ENCODE peak calls at places on chromosomes 1 and 21, in nine cellular contexts. Z is fibroblast of mammary gland, E is dorsolateral prefrontal cortex, V is nephron progenitor cell, T is astrocyte of the spinal cord, K is AG04450, I is heart right ventricle, Y is adrenal gland, H is RWPE1. Q is an unnamed sample.

GRCh38 chr21:36321325-36322082 is 1.5 kb downstream of the MORC3 start:
- DNase-seq in Z (peak; percentile 26), E (peak; percentile 39), V (peak; percentile 8), T (peak; percentile 31), K (no peak), I (peak; percentile 10), Y (no peak), H (no peak), Q (no peak)

GRCh38 chr1:215744419-215744818 is 177.3 kb downstream of the KCTD3 start:
- DNase-seq in Z (no peak), E (no peak), V (no peak), T (peak; percentile 5), K (no peak), I (no peak), Y (no peak), H (no peak), Q (no peak)

GRCh38 chr21:45577806-45578801 is 35.9 kb upstream of the SLC19A1 start:
- DNase-seq in Z (no peak), E (no peak), V (no peak), T (no peak), K (no peak), I (no peak), Y (no peak), H (no peak), Q (peak; percentile 72)

GRCh38 chr1:180609643-180610555 is 21.9 kb upstream of the XPR1 start:
- DNase-seq in Z (peak; percentile 55), E (no peak), V (no peak), T (no peak), K (no peak), I (no peak), Y (no peak), H (no peak), Q (no peak)

GRCh38 chr1:161981735-161982525 is 41.7 kb downstream of the OLFML2B start:
- DNase-seq in Z (no peak), E (no peak), V (no peak), T (no peak), K (no peak), I (no peak), Y (no peak), H (no peak), Q (no peak)

GRCh38 chr1:157523774-157524501 is 28.4 kb downstream of the FCRL5 start:
- DNase-seq in Z (no peak), E (no peak), V (no peak), T (no peak), K (no peak), I (no peak), Y (no peak), H (no peak), Q (no peak)

GRCh38 chr1:161307230-161307768 is 2.5 kb downstream of the MPZ start:
- DNase-seq in Z (peak; percentile 91), E (no peak), V (no peak), T (peak; percentile 36), K (no peak), I (peak; percentile 60), Y (peak; percentile 17), H (no peak), Q (peak; percentile 51)

GRCh38 chr1:202018476-202019234 is 8.3 kb downstream of the ELF3 start:
- DNase-seq in Z (no peak), E (no peak), V (no peak), T (no peak), K (no peak), I (no peak), Y (no peak), H (peak; percentile 75), Q (peak; percentile 89)

GRCh38 chr1:1463312-1463711 is 8.3 kb upstream of the ATAD3B start:
- DNase-seq in Z (no peak), E (no peak), V (no peak), T (no peak), K (no peak), I (no peak), Y (no peak), H (no peak), Q (no peak)

GRCh38 chr1:219812086-219812485 is 116.3 kb downstream of the SLC30A10 start:
- DNase-seq in Z (no peak), E (no peak), V (no peak), T (peak; percentile 8), K (no peak), I (no peak), Y (no peak), H (no peak), Q (no peak)

GRCh38 chr1:151934048-151934493 is 24.8 kb upstream of the THEM4 start:
- DNase-seq in Z (peak; percentile 68), E (no peak), V (peak; percentile 42), T (peak; percentile 67), K (peak; percentile 16), I (peak; percentile 55), Y (peak; percentile 38), H (peak; percentile 57), Q (no peak)

GRCh38 chr1:218755128-218755527 is 410.0 kb downstream of the TGFB2 start:
- DNase-seq in Z (no peak), E (no peak), V (no peak), T (no peak), K (no peak), I (no peak), Y (no peak), H (no peak), Q (no peak)

GRCh38 chr1:117284408-117285215 is 73.9 kb upstream of the VTCN1 start:
- DNase-seq in Z (peak; percentile 73), E (no peak), V (no peak), T (peak; percentile 73), K (peak; percentile 50), I (no peak), Y (peak; percentile 11), H (peak; percentile 46), Q (no peak)

DNA sequence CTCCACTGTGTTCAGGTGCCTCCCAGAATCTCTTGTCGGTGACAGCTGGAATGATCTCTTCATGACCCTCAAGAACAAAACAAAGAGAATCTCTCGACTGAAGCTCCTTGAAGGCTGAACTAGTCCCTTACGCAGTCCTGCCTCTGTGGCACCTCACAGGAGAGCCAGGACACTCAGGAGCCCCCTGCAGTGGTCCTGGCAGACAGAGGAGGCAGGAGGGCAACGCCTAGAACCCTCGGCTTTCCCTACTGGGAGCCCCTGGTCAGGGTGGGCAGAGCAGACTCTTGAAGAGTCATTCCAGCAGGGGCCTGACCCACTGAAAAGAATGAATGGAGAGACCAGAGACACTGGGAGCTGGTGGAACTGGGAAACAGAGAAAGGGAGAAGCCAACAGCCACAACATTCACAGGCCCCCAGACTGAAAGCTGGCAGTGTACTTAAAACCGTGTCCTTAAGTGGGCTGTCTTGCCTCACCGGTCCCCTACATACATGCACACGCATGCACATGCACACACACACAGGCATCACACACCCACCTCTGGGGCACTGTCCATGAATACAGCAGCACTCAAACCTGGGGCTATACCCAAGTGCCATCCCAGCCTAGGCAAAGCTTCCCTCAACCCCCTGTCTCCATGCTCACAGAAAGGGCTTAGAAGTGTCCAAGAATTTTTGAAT is 67.5 kb upstream of the ANGPTL1 start:
- DNase-seq in Z (no peak), E (no peak), V (no peak), T (peak; percentile 18), K (no peak), I (no peak), Y (no peak), H (no peak), Q (no peak)
- TF ChIP-seq CTCF in Z (no peak), E (no peak), V (no peak), T (no peak), K (no peak), I (no peak), Y (no peak), H (no peak), Q (no peak)

GRCh38 chr1:73839922-73840321 is 358.1 kb downstream of the LRRIQ3 start:
- DNase-seq in Z (peak; percentile 11), E (no peak), V (peak; percentile 14), T (peak; percentile 4), K (no peak), I (no peak), Y (no peak), H (no peak), Q (no peak)
- TF ChIP-seq CTCF in Z (peak; percentile 29), E (no peak), V (peak; percentile 34), T (peak; percentile 21), K (peak; percentile 45), I (no peak), Y (no peak), H (peak; percentile 31), Q (no peak)

GRCh38 chr1:107963601-107964396 is 1.2 kb downstream of the VAV3 start:
- DNase-seq in Z (peak; percentile 20), E (no peak), V (peak; percentile 32), T (peak; percentile 13), K (no peak), I (peak; percentile 19), Y (peak; percentile 14), H (peak; percentile 1), Q (peak; percentile 51)

GRCh38 chr1:107966550-107966949 is 1.6 kb upstream of the VAV3 start:
- DNase-seq in Z (no peak), E (no peak), V (no peak), T (no peak), K (no peak), I (no peak), Y (no peak), H (no peak), Q (no peak)

GRCh38 chr1:107964397-107965111 is 426 bp downstream of the VAV3 start:
- DNase-seq in Z (no peak), E (no peak), V (no peak), T (peak; percentile 14), K (no peak), I (no peak), Y (no peak), H (peak; percentile 34), Q (peak; percentile 46)

GRCh38 chr1:107963009-107963408 is 2.0 kb downstream of the VAV3 start:
- DNase-seq in Z (no peak), E (no peak), V (no peak), T (no peak), K (no peak), I (no peak), Y (no peak), H (no peak), Q (no peak)

DNA sequence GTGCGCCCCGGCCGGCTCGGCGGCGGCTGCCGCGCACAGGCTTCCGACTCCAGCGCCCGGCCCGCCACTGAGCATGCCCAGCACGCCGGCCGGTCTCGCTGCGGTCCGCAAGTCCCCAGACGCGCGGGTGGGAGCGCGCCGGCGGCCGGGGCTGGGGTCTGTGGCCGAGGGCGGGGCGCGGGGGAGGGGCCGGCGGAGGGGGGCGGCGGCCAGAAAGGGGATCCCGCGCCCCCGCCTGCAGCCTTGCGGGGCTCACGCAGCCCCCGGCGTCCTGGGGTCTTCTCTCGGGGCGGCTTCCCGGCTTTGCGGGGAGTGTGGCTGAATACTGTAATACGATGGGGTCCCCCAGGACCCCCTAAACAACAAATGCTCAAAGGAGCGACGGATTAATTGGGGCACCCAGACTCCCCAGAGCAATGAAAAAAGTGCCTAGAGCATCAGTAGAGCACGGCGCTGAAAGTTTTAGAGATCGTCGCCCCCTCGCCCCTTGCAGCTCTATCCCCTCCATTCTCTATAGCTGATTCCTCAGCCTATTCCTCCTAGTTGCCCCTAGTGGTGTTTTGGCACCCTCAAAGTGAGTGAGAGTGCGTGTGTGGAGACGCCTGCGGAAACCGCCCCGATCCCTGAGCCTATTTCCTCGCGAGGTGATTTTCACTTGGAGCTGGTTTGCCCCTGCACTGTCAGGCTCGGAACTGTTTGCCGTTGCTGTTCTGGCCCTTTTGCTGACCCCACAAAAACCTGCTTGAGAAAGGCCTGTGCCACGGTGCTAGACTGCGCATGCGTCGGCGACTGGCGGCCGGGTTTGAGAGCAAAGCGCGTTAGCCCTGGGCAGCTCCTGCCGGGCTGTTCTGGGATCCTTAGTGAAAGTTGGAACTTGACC is at the start of gene VAV3:
- DNase-seq in Z (peak; percentile 51), E (peak; percentile 25), V (peak; percentile 86), T (peak; percentile 55), K (no peak), I (peak; percentile 75), Y (peak; percentile 65), H (peak; percentile 42), Q (peak; percentile 84)
- TF ChIP-seq CTCF in Z (peak; percentile 10), E (no peak), V (peak; percentile 14), T (no peak), K (no peak), I (no peak), Y (peak; percentile 16), H (peak; percentile 14), Q (peak; percentile 8)

GRCh38 chr1:209305221-209305954 is 278.1 kb upstream of the CAMK1G start:
- DNase-seq in Z (no peak), E (no peak), V (no peak), T (no peak), K (no peak), I (no peak), Y (no peak), H (no peak), Q (no peak)
- TF ChIP-seq CTCF in Z (no peak), E (no peak), V (no peak), T (no peak), K (no peak), I (no peak), Y (no peak), H (no peak), Q (no peak)

Q was measured in lower lobe of right lung.